ENCODE peak calls at places on chromosomes 16 and 17, in five cellular contexts. T is activated naive CD4-positive, alpha-beta T cell treated with anti-CD3 and anti-CD28 coated beads, Interleukin-2, amount 10 ng/mL, durations not matched to agents 7 days and 5 days; G is HuH-7.5; A is stimulated activated CD4-positive, alpha-beta T cell treated with anti-CD3 and anti-CD28 coated beads, Interleukin-1b, Interleukin-23, amount 100 ng/mL, for 24 hours; P is fibroblast of lung. K is an unnamed sample.

GRCh38 chr17:57946798-57947358 is 8.3 kb downstream of the CUEDC1 start:
- DNase-seq in P (peak), G (peak), T (peak), A (no peak), K (no peak)

GRCh38 chr17:12522743-12523181 is 142.9 kb upstream of the MYOCD start:
- DNase-seq in G (no peak), A (no peak), T (no peak), P (peak), K (no peak)

GRCh38 chr17:6495450-6496115 is 51.3 kb downstream of the PIMREG start:
- DNase-seq in G (no peak), A (no peak), T (no peak), P (no peak), K (no peak)

GRCh38 chr17:35775039-35775438 is 14.4 kb downstream of the C17orf50 start:
- DNase-seq in P (no peak), A (no peak), T (no peak), G (no peak), K (no peak)

GRCh38 chr17:48003686-48004120 is 32.8 kb downstream of the CDK5RAP3 start:
- DNase-seq in G (no peak), T (no peak), P (no peak), A (no peak), K (no peak)

GRCh38 chr16:1073566-1074378 is 1.2 kb downstream of the SSTR5 start:
- DNase-seq in T (no peak), P (no peak), G (no peak), A (no peak), K (no peak)

GRCh38 chr17:15029469-15029868 is 235.7 kb downstream of the PMP22 start:
- DNase-seq in G (no peak), T (no peak), P (no peak), A (no peak), K (no peak)

GRCh38 chr17:48484256-48484655 is 46.6 kb downstream of the HOXB1 start:
- DNase-seq in T (no peak), A (no peak), P (no peak), G (no peak), K (no peak)

GRCh38 chr17:65389426-65389825 is 172.0 kb downstream of the AXIN2 start:
- DNase-seq in P (no peak), A (no peak), T (no peak), G (no peak), K (no peak)

GRCh38 chr16:72301416-72302048 is 129.6 kb upstream of the PMFBP1 start:
- DNase-seq in A (no peak), G (no peak), T (no peak), P (no peak), K (no peak)

GRCh38 chr16:72952404-72953301 is 95.3 kb downstream of the ZFHX3 start:
- DNase-seq in A (no peak), T (no peak), G (no peak), P (peak), K (no peak)

GRCh38 chr17:82496529-82497434 is 22.8 kb upstream of the FOXK2 start:
- DNase-seq in A (peak), G (peak), P (peak), T (peak), K (peak)

GRCh38 chr16:72921106-72921505 is 126.8 kb downstream of the ZFHX3 start:
- DNase-seq in T (peak), A (no peak), G (no peak), P (no peak), K (no peak)